ENCODE peak calls at places on chromosomes 2 and 18, in seven cellular contexts. One of them, this sample, is unnamed.

GRCh38 chr2:48369971-48370370 is 160.0 kb upstream of the STON1 start:
- DNase-seq in progenitor cell of endocrine pancreas: no peak
- DNase-seq in IMR-90: no peak
- DNase-seq in fibroblast of lung: no peak
- DNase-seq in GM13976: no peak
- DNase-seq in stomach: no peak
- DNase-seq in WERI-Rb-1: no peak
- DNase-seq in this sample: no peak

GRCh38 chr2:26722911-26723310 is 30.4 kb downstream of the KCNK3 start:
- DNase-seq in stomach: no peak
- DNase-seq in GM13976: no peak
- DNase-seq in WERI-Rb-1: no peak
- DNase-seq in progenitor cell of endocrine pancreas: no peak
- DNase-seq in fibroblast of lung: no peak
- DNase-seq in IMR-90: no peak
- DNase-seq in this sample: no peak

GRCh38 chr2:107712857-107713256 is 113.8 kb upstream of the RGPD4 start:
- DNase-seq in GM13976: peak
- DNase-seq in fibroblast of lung: no peak
- DNase-seq in stomach: no peak
- DNase-seq in IMR-90: no peak
- DNase-seq in progenitor cell of endocrine pancreas: no peak
- DNase-seq in WERI-Rb-1: no peak
- DNase-seq in this sample: no peak

GRCh38 chr18:35076556-35076955 is 35.3 kb downstream of the MAPRE2 start:
- DNase-seq in GM13976: no peak
- DNase-seq in progenitor cell of endocrine pancreas: no peak
- DNase-seq in WERI-Rb-1: no peak
- DNase-seq in fibroblast of lung: peak
- DNase-seq in IMR-90: peak
- DNase-seq in stomach: no peak
- DNase-seq in this sample: no peak

GRCh38 chr2:47907097-47907781 is 941 bp upstream of the FBXO11 start:
- DNase-seq in fibroblast of lung: no peak
- DNase-seq in stomach: peak
- DNase-seq in WERI-Rb-1: no peak
- DNase-seq in GM13976: no peak
- DNase-seq in IMR-90: no peak
- DNase-seq in progenitor cell of endocrine pancreas: no peak
- DNase-seq in this sample: no peak

GRCh38 chr18:75204262-75204977 is 4.5 kb downstream of the PTGR3 start:
- DNase-seq in fibroblast of lung: peak
- DNase-seq in stomach: no peak
- DNase-seq in WERI-Rb-1: no peak
- DNase-seq in progenitor cell of endocrine pancreas: no peak
- DNase-seq in IMR-90: peak
- DNase-seq in GM13976: no peak
- DNase-seq in this sample: peak

GRCh38 chr2:201218780-201219179 is 35.8 kb downstream of the CASP10 start:
- DNase-seq in WERI-Rb-1: no peak
- DNase-seq in stomach: no peak
- DNase-seq in IMR-90: peak
- DNase-seq in GM13976: no peak
- DNase-seq in progenitor cell of endocrine pancreas: no peak
- DNase-seq in fibroblast of lung: no peak
- DNase-seq in this sample: no peak

GRCh38 chr2:26245810-26246209 is 1.1 kb downstream of the HADHB start:
- DNase-seq in progenitor cell of endocrine pancreas: no peak
- DNase-seq in fibroblast of lung: peak
- DNase-seq in IMR-90: peak
- DNase-seq in GM13976: peak
- DNase-seq in stomach: no peak
- DNase-seq in WERI-Rb-1: no peak
- DNase-seq in this sample: no peak

GRCh38 chr2:99166218-99166617 is 11.5 kb downstream of the LIPT1 start:
- DNase-seq in WERI-Rb-1: no peak
- DNase-seq in fibroblast of lung: no peak
- DNase-seq in stomach: no peak
- DNase-seq in IMR-90: no peak
- DNase-seq in GM13976: no peak
- DNase-seq in progenitor cell of endocrine pancreas: no peak
- DNase-seq in this sample: no peak

GRCh38 chr2:217610411-217610814 is 392.4 kb downstream of the TNS1 start:
- DNase-seq in fibroblast of lung: no peak
- DNase-seq in stomach: peak
- DNase-seq in GM13976: peak
- DNase-seq in WERI-Rb-1: no peak
- DNase-seq in progenitor cell of endocrine pancreas: no peak
- DNase-seq in IMR-90: no peak
- DNase-seq in this sample: no peak

GRCh38 chr2:109112-109809 is 63.0 kb upstream of the FAM110C start:
- DNase-seq in IMR-90: no peak
- DNase-seq in progenitor cell of endocrine pancreas: no peak
- DNase-seq in WERI-Rb-1: no peak
- DNase-seq in GM13976: no peak
- DNase-seq in fibroblast of lung: no peak
- DNase-seq in stomach: no peak
- DNase-seq in this sample: no peak

GRCh38 chr2:46067501-46068292 is 229.5 kb upstream of the EPAS1 start:
- DNase-seq in fibroblast of lung: peak
- DNase-seq in progenitor cell of endocrine pancreas: no peak
- DNase-seq in stomach: no peak
- DNase-seq in WERI-Rb-1: no peak
- DNase-seq in IMR-90: peak
- DNase-seq in GM13976: no peak
- DNase-seq in this sample: no peak

GRCh38 chr2:216464104-216464720 is 34.4 kb upstream of the RPL37A start:
- DNase-seq in progenitor cell of endocrine pancreas: no peak
- DNase-seq in fibroblast of lung: no peak
- DNase-seq in GM13976: no peak
- DNase-seq in stomach: no peak
- DNase-seq in WERI-Rb-1: no peak
- DNase-seq in IMR-90: no peak
- DNase-seq in this sample: no peak

GRCh38 chr18:3540805-3541548 is 91.0 kb downstream of the TGIF1 start:
- DNase-seq in progenitor cell of endocrine pancreas: no peak
- DNase-seq in GM13976: no peak
- DNase-seq in fibroblast of lung: no peak
- DNase-seq in WERI-Rb-1: no peak
- DNase-seq in stomach: no peak
- DNase-seq in IMR-90: no peak
- DNase-seq in this sample: no peak

GRCh38 chr2:180656455-180656847 is 324.0 kb upstream of the UBE2E3 start:
- DNase-seq in stomach: no peak
- DNase-seq in WERI-Rb-1: no peak
- DNase-seq in GM13976: no peak
- DNase-seq in IMR-90: peak
- DNase-seq in fibroblast of lung: no peak
- DNase-seq in progenitor cell of endocrine pancreas: no peak
- DNase-seq in this sample: no peak

GRCh38 chr18:22047485-22047884 is 121.9 kb upstream of the GATA6 start:
- DNase-seq in WERI-Rb-1: no peak
- DNase-seq in stomach: peak
- DNase-seq in GM13976: no peak
- DNase-seq in fibroblast of lung: no peak
- DNase-seq in IMR-90: no peak
- DNase-seq in progenitor cell of endocrine pancreas: no peak
- DNase-seq in this sample: no peak

GRCh38 chr18:43780782-43781340 is 503.6 kb upstream of the SYT4 start:
- DNase-seq in IMR-90: peak
- DNase-seq in GM13976: no peak
- DNase-seq in progenitor cell of endocrine pancreas: no peak
- DNase-seq in stomach: no peak
- DNase-seq in fibroblast of lung: peak
- DNase-seq in WERI-Rb-1: no peak
- DNase-seq in this sample: no peak

GRCh38 chr2:170141865-170142264 is 36.1 kb upstream of the MYO3B start:
- DNase-seq in WERI-Rb-1: peak
- DNase-seq in GM13976: peak
- DNase-seq in fibroblast of lung: no peak
- DNase-seq in stomach: no peak
- DNase-seq in progenitor cell of endocrine pancreas: no peak
- DNase-seq in IMR-90: no peak
- DNase-seq in this sample: no peak

GRCh38 chr2:170143045-170143717 is 34.8 kb upstream of the MYO3B start:
- DNase-seq in progenitor cell of endocrine pancreas: no peak
- DNase-seq in fibroblast of lung: no peak
- DNase-seq in stomach: no peak
- DNase-seq in WERI-Rb-1: no peak
- DNase-seq in IMR-90: no peak
- DNase-seq in GM13976: no peak
- DNase-seq in this sample: no peak

GRCh38 chr2:170142502-170142901 is 35.4 kb upstream of the MYO3B start:
- DNase-seq in stomach: no peak
- DNase-seq in fibroblast of lung: no peak
- DNase-seq in GM13976: no peak
- DNase-seq in WERI-Rb-1: no peak
- DNase-seq in IMR-90: no peak
- DNase-seq in progenitor cell of endocrine pancreas: no peak
- DNase-seq in this sample: no peak

GRCh38 chr2:170139276-170139967 is 38.5 kb upstream of the MYO3B start:
- DNase-seq in IMR-90: no peak
- DNase-seq in stomach: no peak
- DNase-seq in GM13976: no peak
- DNase-seq in WERI-Rb-1: no peak
- DNase-seq in fibroblast of lung: no peak
- DNase-seq in progenitor cell of endocrine pancreas: no peak
- DNase-seq in this sample: no peak

GRCh38 chr2:170140561-170140960 is 37.4 kb upstream of the MYO3B start:
- DNase-seq in fibroblast of lung: no peak
- DNase-seq in IMR-90: peak
- DNase-seq in stomach: no peak
- DNase-seq in WERI-Rb-1: no peak
- DNase-seq in progenitor cell of endocrine pancreas: no peak
- DNase-seq in GM13976: no peak
- DNase-seq in this sample: no peak
- TF ChIP-seq CTCF in fibroblast of lung: no peak
- TF ChIP-seq CTCF in IMR-90: no peak
- TF ChIP-seq CTCF in stomach: no peak
- TF ChIP-seq CTCF in WERI-Rb-1: no peak
- TF ChIP-seq CTCF in progenitor cell of endocrine pancreas: no peak
- TF ChIP-seq CTCF in GM13976: no peak
- TF ChIP-seq CTCF in this sample: no peak

GRCh38 chr2:207285451-207285771 is 119.7 kb upstream of the KLF7 start:
- DNase-seq in GM13976: no peak
- DNase-seq in fibroblast of lung: no peak
- DNase-seq in stomach: no peak
- DNase-seq in progenitor cell of endocrine pancreas: no peak
- DNase-seq in WERI-Rb-1: no peak
- DNase-seq in IMR-90: peak
- DNase-seq in this sample: no peak

GRCh38 chr2:207284556-207285450 is 119.1 kb upstream of the KLF7 start:
- DNase-seq in WERI-Rb-1: no peak
- DNase-seq in GM13976: no peak
- DNase-seq in IMR-90: peak
- DNase-seq in fibroblast of lung: no peak
- DNase-seq in progenitor cell of endocrine pancreas: no peak
- DNase-seq in stomach: no peak
- DNase-seq in this sample: no peak

GRCh38 chr2:207282916-207283315 is 117.2 kb upstream of the KLF7 start:
- DNase-seq in IMR-90: no peak
- DNase-seq in fibroblast of lung: no peak
- DNase-seq in GM13976: no peak
- DNase-seq in stomach: no peak
- DNase-seq in WERI-Rb-1: no peak
- DNase-seq in progenitor cell of endocrine pancreas: no peak
- DNase-seq in this sample: no peak

GRCh38 chr2:207286106-207286505 is 120.4 kb upstream of the KLF7 start:
- DNase-seq in stomach: no peak
- DNase-seq in progenitor cell of endocrine pancreas: no peak
- DNase-seq in GM13976: no peak
- DNase-seq in fibroblast of lung: no peak
- DNase-seq in WERI-Rb-1: no peak
- DNase-seq in IMR-90: no peak
- DNase-seq in this sample: no peak

DNA sequence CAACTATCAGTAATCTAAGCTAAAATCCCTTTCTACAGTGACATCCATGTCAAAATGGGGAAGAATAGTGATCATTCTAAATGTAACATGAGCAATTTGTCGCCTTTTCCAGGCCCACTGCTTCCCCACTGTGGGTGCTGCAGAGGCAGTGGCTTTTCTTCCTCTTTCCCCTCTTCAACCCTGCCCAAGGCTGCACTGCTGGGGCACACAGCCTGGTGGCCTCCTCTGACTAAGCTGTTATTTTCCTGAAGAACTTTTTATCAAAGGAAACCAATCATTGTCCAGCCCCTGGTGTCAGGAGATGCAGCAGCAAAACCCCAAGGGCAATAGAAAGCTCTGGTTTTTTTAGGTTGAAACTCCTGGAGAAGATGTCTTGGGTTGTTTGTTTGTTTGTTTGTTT is 117.6 kb upstream of the KLF7 start:
- DNase-seq in GM13976: no peak
- DNase-seq in stomach: no peak
- DNase-seq in fibroblast of lung: no peak
- DNase-seq in WERI-Rb-1: no peak
- DNase-seq in progenitor cell of endocrine pancreas: no peak
- DNase-seq in IMR-90: no peak
- DNase-seq in this sample: no peak
- TF ChIP-seq CTCF in GM13976: peak
- TF ChIP-seq CTCF in stomach: no peak
- TF ChIP-seq CTCF in fibroblast of lung: peak
- TF ChIP-seq CTCF in WERI-Rb-1: no peak
- TF ChIP-seq CTCF in progenitor cell of endocrine pancreas: no peak
- TF ChIP-seq CTCF in IMR-90: no peak
- TF ChIP-seq CTCF in this sample: no peak

GRCh38 chr2:10813085-10813748 is 632 bp upstream of the PDIA6 start:
- DNase-seq in fibroblast of lung: no peak
- DNase-seq in GM13976: no peak
- DNase-seq in progenitor cell of endocrine pancreas: no peak
- DNase-seq in WERI-Rb-1: no peak
- DNase-seq in IMR-90: peak
- DNase-seq in stomach: no peak
- DNase-seq in this sample: no peak

GRCh38 chr2:10814142-10814541 is 1.6 kb upstream of the PDIA6 start:
- DNase-seq in fibroblast of lung: no peak
- DNase-seq in IMR-90: no peak
- DNase-seq in WERI-Rb-1: no peak
- DNase-seq in stomach: no peak
- DNase-seq in progenitor cell of endocrine pancreas: no peak
- DNase-seq in GM13976: no peak
- DNase-seq in this sample: no peak

GRCh38 chr2:10812362-10813084 is at the start of gene PDIA6:
- DNase-seq in fibroblast of lung: peak
- DNase-seq in IMR-90: peak
- DNase-seq in progenitor cell of endocrine pancreas: peak
- DNase-seq in stomach: peak
- DNase-seq in WERI-Rb-1: peak
- DNase-seq in GM13976: peak
- DNase-seq in this sample: peak

GRCh38 chr2:10817413-10817812 is 4.8 kb upstream of the PDIA6 start:
- DNase-seq in fibroblast of lung: no peak
- DNase-seq in stomach: no peak
- DNase-seq in GM13976: no peak
- DNase-seq in IMR-90: no peak
- DNase-seq in progenitor cell of endocrine pancreas: no peak
- DNase-seq in WERI-Rb-1: no peak
- DNase-seq in this sample: no peak

GRCh38 chr2:10814571-10815331 is 2.2 kb upstream of the PDIA6 start:
- DNase-seq in stomach: no peak
- DNase-seq in progenitor cell of endocrine pancreas: no peak
- DNase-seq in GM13976: no peak
- DNase-seq in IMR-90: no peak
- DNase-seq in fibroblast of lung: no peak
- DNase-seq in WERI-Rb-1: no peak
- DNase-seq in this sample: no peak
- TF ChIP-seq CTCF in stomach: no peak
- TF ChIP-seq CTCF in progenitor cell of endocrine pancreas: no peak
- TF ChIP-seq CTCF in GM13976: no peak
- TF ChIP-seq CTCF in IMR-90: no peak
- TF ChIP-seq CTCF in fibroblast of lung: peak
- TF ChIP-seq CTCF in WERI-Rb-1: no peak
- TF ChIP-seq CTCF in this sample: no peak

GRCh38 chr18:45066210-45066609 is 385.5 kb downstream of the SETBP1 start:
- DNase-seq in fibroblast of lung: no peak
- DNase-seq in IMR-90: no peak
- DNase-seq in stomach: no peak
- DNase-seq in WERI-Rb-1: no peak
- DNase-seq in GM13976: no peak
- DNase-seq in progenitor cell of endocrine pancreas: no peak
- DNase-seq in this sample: no peak
- TF ChIP-seq CTCF in fibroblast of lung: no peak
- TF ChIP-seq CTCF in IMR-90: no peak
- TF ChIP-seq CTCF in stomach: no peak
- TF ChIP-seq CTCF in WERI-Rb-1: no peak
- TF ChIP-seq CTCF in GM13976: no peak
- TF ChIP-seq CTCF in progenitor cell of endocrine pancreas: no peak
- TF ChIP-seq CTCF in this sample: no peak

This sample was measured in natural killer cell.